ENCODE peak calls at places on chromosomes 13 and 19, in four cellular contexts. N, F, G and K are unnamed samples.

GRCh38 chr13:27922974-27923612 is 3.3 kb downstream of the PDX1 start:
- DNase-seq in F (no peak), N (no peak), G (no peak), K (no peak)

GRCh38 chr19:5957132-5957531 is 20.8 kb downstream of the RANBP3 start:
- DNase-seq in N (no peak), F (peak), G (no peak), K (no peak)

GRCh38 chr19:17656970-17657369 is 31.2 kb downstream of the UNC13A start:
- DNase-seq in G (no peak), N (no peak), F (no peak), K (no peak)

GRCh38 chr13:75399168-75399878 is 82.6 kb downstream of the TBC1D4 start:
- DNase-seq in G (no peak), N (no peak), F (no peak), K (no peak)

GRCh38 chr13:48727252-48728011 is 73.7 kb downstream of the CYSLTR2 start:
- DNase-seq in G (no peak), F (peak), N (no peak), K (peak)

GRCh38 chr19:45771331-45771933 is 2.4 kb upstream of the SIX5 start:
- DNase-seq in N (no peak), G (no peak), F (no peak), K (no peak)

GRCh38 chr13:70723732-70724131 is 615.5 kb upstream of the KLHL1 start:
- DNase-seq in F (no peak), N (no peak), G (no peak), K (no peak)

GRCh38 chr13:48849515-48849914 is 126.2 kb upstream of the FNDC3A start:
- DNase-seq in G (no peak), F (no peak), N (no peak), K (no peak)

GRCh38 chr13:47832458-47832972 is 168.6 kb downstream of the SUCLA2 start:
- DNase-seq in N (no peak), G (no peak), F (no peak), K (no peak)

GRCh38 chr13:103952183-103952582 is 886.0 kb upstream of the SLC10A2 start:
- DNase-seq in G (no peak), F (no peak), N (no peak), K (no peak)

GRCh38 chr19:29967623-29968022 is 25.6 kb downstream of the URI1 start:
- DNase-seq in F (peak), G (no peak), N (no peak), K (no peak)

GRCh38 chr13:66137384-66137783 is 1092.8 kb downstream of the PCDH9 start:
- DNase-seq in F (no peak), G (no peak), N (no peak), K (no peak)

GRCh38 chr19:38898788-38899446 is 501 bp downstream of the SIRT2 start:
- DNase-seq in G (no peak), N (peak), F (peak), K (no peak)

GRCh38 chr19:9115307-9115813 is at the start of gene OR7G1:
- DNase-seq in F (no peak), G (no peak), N (no peak), K (no peak)
- H3K4me3 ChIP-seq in F (no peak), G (no peak), N (no peak), K (no peak)

GRCh38 chr13:76845865-76846264 is 40.3 kb downstream of the KCTD12 start:
- DNase-seq in F (no peak), G (no peak), N (no peak), K (no peak)
- H3K4me3 ChIP-seq in F (no peak), G (no peak), N (no peak), K (no peak)

GRCh38 chr13:30340367-30341184 is 33.2 kb upstream of the KATNAL1 start:
- DNase-seq in F (peak), G (peak), N (peak), K (peak)
- H3K4me3 ChIP-seq in F (peak), G (peak), N (no peak), K (peak)

GRCh38 chr13:54799621-54800226 is 1771.1 kb downstream of the OLFM4 start:
- DNase-seq in G (peak), N (no peak), F (no peak), K (no peak)
- H3K4me3 ChIP-seq in G (no peak), N (no peak), F (no peak), K (no peak)

DNA sequence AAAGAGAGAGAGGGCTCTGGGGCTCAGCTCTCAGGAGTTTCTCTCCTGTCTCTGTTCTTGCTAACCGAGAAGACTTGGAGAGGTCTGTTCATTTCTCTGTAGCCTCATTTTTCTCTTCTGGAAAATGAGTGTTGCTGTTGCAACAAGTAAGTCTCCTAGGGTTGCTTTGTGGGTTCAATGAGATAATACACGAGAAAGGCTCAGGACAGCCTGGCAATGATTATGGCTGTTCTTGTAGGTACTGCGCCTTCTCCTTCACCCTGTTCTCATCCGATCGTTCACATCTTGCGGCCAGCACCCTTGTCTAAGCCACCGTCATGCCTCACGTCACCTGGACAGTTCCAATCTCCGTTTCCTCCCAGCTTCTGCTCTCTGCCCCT is 4.1 kb downstream of the C5AR1 start:
- DNase-seq in G (no peak), F (no peak), N (no peak), K (no peak)
- H3K4me3 ChIP-seq in G (no peak), F (no peak), N (no peak), K (no peak)

GRCh38 chr13:62033932-62034331 is 618.3 kb upstream of the PCDH20 start:
- DNase-seq in G (no peak), N (no peak), F (no peak), K (no peak)
- H3K4me3 ChIP-seq in G (no peak), N (no peak), F (no peak), K (no peak)

GRCh38 chr13:114140131-114140908 is 7.9 kb upstream of the RASA3 start:
- DNase-seq in N (no peak), F (no peak), G (no peak), K (no peak)
- H3K4me3 ChIP-seq in N (no peak), F (no peak), G (no peak), K (no peak)

DNA sequence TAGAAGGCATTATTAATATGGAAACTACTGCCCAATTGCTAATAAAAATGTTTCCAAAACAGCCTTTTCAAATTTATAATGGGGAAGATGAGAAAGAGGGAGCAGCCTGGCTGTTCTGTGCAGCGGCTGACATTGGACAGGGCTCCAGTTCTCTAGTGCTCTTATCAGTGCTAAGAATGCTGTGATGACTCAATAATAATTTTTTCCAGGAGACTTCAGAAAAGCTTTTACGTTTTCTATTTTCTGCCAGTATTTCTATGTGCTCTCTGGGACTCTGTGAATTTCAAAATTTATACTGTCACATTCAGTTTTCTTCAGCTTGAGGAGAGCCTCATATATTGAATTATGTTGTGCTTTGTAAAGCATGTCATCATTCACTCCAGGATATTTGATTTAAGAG is 209.6 kb downstream of the VWA8 start:
- DNase-seq in G (no peak), N (no peak), F (peak), K (no peak)
- H3K4me3 ChIP-seq in G (no peak), N (no peak), F (no peak), K (no peak)

DNA sequence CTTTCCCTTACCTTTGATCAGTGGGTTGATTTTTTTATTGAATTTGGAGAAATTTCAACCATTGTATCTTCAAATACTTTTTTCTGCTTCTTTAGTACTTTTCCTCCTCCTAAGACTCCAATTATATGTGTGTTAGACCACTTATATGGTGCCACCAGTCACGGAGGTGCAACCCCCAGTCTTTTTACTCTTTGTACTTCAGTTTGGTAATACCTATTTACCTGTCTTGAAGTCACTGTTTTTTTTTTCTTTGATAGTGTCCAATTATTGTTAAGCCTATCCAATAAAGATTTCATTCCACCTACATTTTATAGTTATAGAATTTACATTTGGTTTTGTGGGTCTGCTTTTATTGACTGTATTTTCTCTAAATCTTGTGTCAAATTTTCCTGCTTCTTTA is 14.9 kb downstream of the ZNF283 start:
- DNase-seq in N (no peak), G (no peak), F (no peak), K (no peak)
- H3K4me3 ChIP-seq in N (no peak), G (no peak), F (no peak), K (no peak)

GRCh38 chr13:112073245-112074138 is 6.5 kb downstream of the SOX1 start:
- DNase-seq in G (no peak), F (no peak), N (no peak), K (no peak)
- H3K4me3 ChIP-seq in G (peak), F (no peak), N (no peak), K (no peak)